ENCODE peak calls at places on chromosome 20, in four cellular contexts. M is hepatocyte; F is CD8-positive, alpha-beta T cell; J is upper lobe of right lung. P is an unnamed sample. For H3K36me3, the result is how much of the 10 kb centered on the place peaks cover.

GRCh38 chr20:47334022-47334551 is 22.4 kb downstream of the ZMYND8 start:
- DNase-seq in F (no peak), M (peak), J (peak), P (peak)

GRCh38 chr20:50635676-50636600 is 55.4 kb downstream of the RIPOR3 start:
- DNase-seq in F (peak), M (peak), J (peak), P (peak)

GRCh38 chr20:2986466-2986865 is 57.0 kb upstream of the GNRH2 start:
- DNase-seq in M (no peak), J (no peak), F (no peak), P (peak)

GRCh38 chr20:2217857-2218529 is 77.8 kb upstream of the TGM3 start:
- DNase-seq in J (no peak), F (no peak), M (no peak), P (no peak)

GRCh38 chr20:19017104-19017690 is 195.2 kb upstream of the SLC24A3 start:
- DNase-seq in F (peak), J (no peak), M (no peak), P (no peak)

GRCh38 chr20:58701431-58702160 is 9.0 kb downstream of the NPEPL1 start:
- DNase-seq in F (peak), M (no peak), J (peak), P (no peak)

GRCh38 chr20:14498809-14499208 is 161.4 kb upstream of the FLRT3 start:
- DNase-seq in J (no peak), F (no peak), M (peak), P (no peak)

GRCh38 chr20:33993800-33994623 is at the start of gene RALY:
- DNase-seq in M (peak), F (peak), J (peak), P (peak)

GRCh38 chr20:20010639-20011500 is 6.3 kb upstream of the NAA20 start:
- DNase-seq in J (no peak), M (peak), F (no peak), P (peak)

GRCh38 chr20:35490736-35491181 is 35.4 kb downstream of the CEP250 start:
- DNase-seq in M (no peak), J (no peak), F (peak), P (no peak)

GRCh38 chr20:45833030-45833882 is at the start of gene SNX21:
- DNase-seq in J (peak), M (peak), F (peak), P (peak)

GRCh38 chr20:1673424-1673823 is 15.8 kb upstream of the SIRPG start:
- DNase-seq in J (no peak), F (no peak), M (no peak), P (no peak)

GRCh38 chr20:36623444-36623843 is 17.9 kb downstream of the RAB5IF start:
- DNase-seq in M (no peak), F (no peak), J (no peak), P (no peak)

GRCh38 chr20:36624068-36624813 is 18.7 kb downstream of the RAB5IF start:
- DNase-seq in J (no peak), M (no peak), F (no peak), P (no peak)

GRCh38 chr20:36620917-36621316 is 15.3 kb downstream of the RAB5IF start:
- DNase-seq in F (no peak), M (no peak), J (no peak), P (no peak)

GRCh38 chr20:36628076-36628475 is 17.9 kb downstream of the SLA2 start:
- DNase-seq in F (no peak), J (no peak), M (no peak), P (no peak)

DNA sequence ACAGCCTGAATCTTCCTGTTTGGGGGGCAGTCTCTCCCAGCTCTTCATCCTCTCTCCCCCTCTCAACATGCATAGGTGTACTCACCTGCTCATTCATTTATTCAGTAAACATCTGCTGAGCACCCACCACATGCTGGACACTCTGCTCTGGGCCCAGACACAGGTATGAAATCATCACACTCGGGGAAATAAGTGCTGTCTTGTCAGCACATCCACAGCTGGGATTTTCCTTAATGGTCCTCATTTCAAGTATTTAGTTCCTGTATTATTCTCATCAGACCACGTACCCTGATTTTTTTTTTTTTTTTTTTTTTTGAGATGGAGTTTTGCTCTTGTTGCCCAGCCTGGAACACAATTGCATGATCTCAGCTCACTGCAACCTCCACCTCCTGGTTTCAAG is 19.3 kb downstream of the RAB5IF start:
- DNase-seq in M (no peak), J (no peak), F (no peak), P (no peak)
- H3K4me3 ChIP-seq in M (no peak), J (no peak), F (no peak), P (no peak)

GRCh38 chr20:32127347-32127746 is 17.8 kb downstream of the TM9SF4 start:
- DNase-seq in F (no peak), J (no peak), M (no peak), P (no peak)
- H3K36me3 ChIP-seq in F (under half), J (under half), M (under half), P (under half)

GRCh38 chr20:44552568-44552949 is 29.8 kb upstream of the PKIG start:
- DNase-seq in F (no peak), M (no peak), J (no peak), P (no peak)
- H3K27ac ChIP-seq in F (no peak), M (peak), J (peak), P (peak)

GRCh38 chr20:64037199-64037497 is 1.2 kb downstream of the C20orf204 start:
- DNase-seq in F (no peak), J (no peak), M (no peak), P (no peak)

GRCh38 chr20:64039293-64040160 is 3.5 kb downstream of the C20orf204 start:
- DNase-seq in F (no peak), M (no peak), J (no peak), P (peak)

GRCh38 chr20:64038252-64038578 is 2.2 kb downstream of the C20orf204 start:
- DNase-seq in M (no peak), J (no peak), F (no peak), P (no peak)

GRCh38 chr20:64037498-64038213 is 1.7 kb downstream of the C20orf204 start:
- DNase-seq in M (no peak), J (no peak), F (no peak), P (no peak)

DNA sequence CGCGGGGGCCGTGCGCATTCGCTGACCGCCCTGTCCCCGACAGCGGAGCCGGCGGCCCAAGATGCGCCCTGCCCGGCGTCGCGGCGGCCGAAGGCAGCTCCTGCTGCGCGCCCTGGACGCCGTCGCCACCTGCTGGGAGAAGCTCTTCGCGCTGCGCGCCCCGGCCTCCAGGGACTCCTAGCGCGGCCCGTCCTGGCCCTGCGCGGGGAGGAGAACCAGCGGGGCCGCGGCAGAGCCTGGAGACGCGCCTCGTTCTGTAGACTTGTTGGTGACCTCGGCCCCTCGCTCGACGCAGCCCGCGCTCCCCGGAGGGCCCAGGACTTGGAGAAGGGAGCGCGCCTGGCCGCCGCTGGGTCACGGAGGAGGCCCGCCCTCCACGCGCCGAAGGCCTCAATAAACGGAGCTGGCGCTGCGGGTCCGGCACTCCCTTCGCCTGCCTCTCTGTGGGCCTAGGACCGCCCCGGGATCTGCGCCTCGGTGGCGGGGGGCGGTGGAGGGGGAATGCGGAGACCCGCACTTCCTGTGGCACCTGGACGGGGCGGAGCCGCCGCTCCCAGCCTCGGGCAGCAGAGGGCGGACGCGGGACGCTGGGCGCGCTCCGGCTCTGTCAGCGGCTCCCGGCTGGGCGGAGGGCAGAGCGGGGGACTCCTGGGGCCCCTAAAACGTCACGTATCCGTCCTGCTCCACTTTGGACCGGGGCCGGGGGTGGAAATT is 2.8 kb downstream of the C20orf204 start:
- DNase-seq in M (peak), F (peak), J (peak), P (peak)
- H3K4me3 ChIP-seq in M (peak), F (peak), J (peak), P (peak)

GRCh38 chr20:17622086-17622850 is 52.4 kb downstream of the DSTN start:
- DNase-seq in F (peak), J (peak), M (no peak), P (no peak)
- H3K36me3 ChIP-seq in F (under half), J (half or more), M (under half), P (under half)

GRCh38 chr20:4810446-4811019 is 88.8 kb downstream of the PRND start:
- DNase-seq in J (no peak), M (no peak), F (no peak), P (no peak)
- H3K27ac ChIP-seq in J (peak), M (no peak), F (peak), P (no peak)

DNA sequence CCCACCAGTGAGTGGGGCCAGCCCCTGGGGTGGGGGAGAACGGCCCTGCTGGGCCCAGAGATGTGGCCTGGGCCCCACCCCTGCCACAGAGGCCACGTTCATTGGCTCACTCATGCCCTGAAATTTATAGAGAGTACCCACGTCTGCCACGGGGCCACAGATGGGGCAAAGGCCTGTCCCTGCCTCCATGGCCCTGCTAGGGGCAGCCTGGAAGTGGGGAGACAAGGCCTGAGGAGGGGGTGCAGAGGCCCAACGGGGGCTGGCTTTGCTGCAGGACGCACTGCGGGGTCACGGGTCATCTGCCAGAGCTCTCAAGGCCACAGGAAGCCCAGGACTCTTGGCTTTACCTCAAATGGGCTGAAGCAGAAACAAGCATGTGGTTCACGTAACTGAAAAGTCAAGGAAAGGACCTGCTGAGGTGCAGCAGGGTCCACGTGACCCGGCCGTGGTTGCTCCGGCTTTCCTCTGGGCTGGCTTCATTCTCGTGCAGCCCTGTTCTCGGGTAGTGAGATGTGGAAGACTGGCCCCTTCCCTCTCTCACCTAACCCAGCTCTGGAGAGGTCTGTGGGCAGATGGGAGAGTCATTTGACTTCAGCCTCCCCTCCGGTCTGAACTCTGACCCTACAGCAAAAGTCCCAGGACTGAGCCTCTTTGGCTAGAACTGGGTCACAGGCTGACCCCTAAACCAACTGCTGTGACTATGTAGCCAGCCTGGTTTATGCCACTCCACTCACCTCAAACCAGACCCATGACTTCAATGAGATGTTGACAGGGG is 1.1 kb upstream of the OSBPL2 start:
- DNase-seq in F (no peak), M (no peak), J (no peak), P (no peak)
- H3K4me3 ChIP-seq in F (no peak), M (no peak), J (no peak), P (no peak)

P was measured in GM23248.